ENCODE peak calls at places on chromosomes 13 and 19, in four cellular contexts. P is psoas muscle, E is fibroblast of lung, H is nephron progenitor cell. S is an unnamed sample.
A peak's percentile ranks its signal among the peaks of the same experiment; 100 is the strongest.

GRCh38 chr19:4507150-4507452 is 11.2 kb downstream of the PLIN4 start:
- DNase-seq in P (no peak), E (no peak), H (no peak), S (no peak)

GRCh38 chr19:19461671-19462622 is 53.4 kb downstream of the TSSK6 start:
- DNase-seq in P (peak; percentile 81), E (peak; percentile 70), H (peak; percentile 84), S (peak; percentile 62)

GRCh38 chr13:93233997-93234416 is 7.4 kb downstream of the GPC6 start:
- DNase-seq in P (no peak), E (no peak), H (no peak), S (peak; percentile 13)

GRCh38 chr19:19185853-19186728 is 5.9 kb downstream of the BORCS8 start:
- DNase-seq in P (no peak), E (peak; percentile 23), H (peak; percentile 59), S (peak; percentile 67)

GRCh38 chr19:39046037-39046821 is 13.9 kb upstream of the FBXO27 start:
- DNase-seq in P (no peak), E (no peak), H (no peak), S (peak; percentile 10)

GRCh38 chr19:4149518-4150288 is 3.7 kb upstream of the CREB3L3 start:
- DNase-seq in P (no peak), E (no peak), H (no peak), S (no peak)

GRCh38 chr13:113855931-113856715 is 7.8 kb downstream of the GAS6 start:
- DNase-seq in P (no peak), E (no peak), H (no peak), S (no peak)

GRCh38 chr13:24341439-24341838 is 32.1 kb downstream of the C1QTNF9 start:
- DNase-seq in P (no peak), E (peak; percentile 7), H (no peak), S (no peak)

GRCh38 chr19:40609561-40610395 is 8.6 kb downstream of the LTBP4 start:
- DNase-seq in P (peak; percentile 87), E (no peak), H (peak; percentile 93), S (peak; percentile 62)

GRCh38 chr13:74068471-74068870 is 65.7 kb downstream of the KLF12 start:
- DNase-seq in P (no peak), E (no peak), H (no peak), S (no peak)

GRCh38 chr19:913080-913748 is at the start of gene R3HDM4:
- DNase-seq in P (peak; percentile 84), E (peak; percentile 44), H (peak; percentile 86), S (peak; percentile 49)

GRCh38 chr19:16920816-16921529 is 32.2 kb downstream of the F2RL3 start:
- DNase-seq in P (peak; percentile 43), E (peak; percentile 60), H (no peak), S (peak; percentile 81)

GRCh38 chr19:4724252-4724514 is 541 bp upstream of the DPP9 start:
- DNase-seq in P (no peak), E (no peak), H (no peak), S (no peak)

GRCh38 chr19:34364830-34365462 is at the start of gene GPI:
- DNase-seq in P (peak; percentile 67), E (peak; percentile 34), H (peak; percentile 68), S (peak; percentile 45)

GRCh38 chr13:100330662-100331061 is 241.8 kb downstream of the PCCA start:
- DNase-seq in P (no peak), E (peak; percentile 75), H (no peak), S (peak; percentile 64)

GRCh38 chr19:45826934-45827333 is 11.8 kb upstream of the RSPH6A start:
- DNase-seq in P (no peak), E (no peak), H (no peak), S (peak; percentile 21)

GRCh38 chr13:114149774-114150740 is 17.6 kb upstream of the RASA3 start:
- DNase-seq in P (no peak), E (no peak), H (no peak), S (no peak)

GRCh38 chr19:29287061-29287460 is 74.1 kb upstream of the UQCRFS1 start:
- DNase-seq in P (no peak), E (no peak), H (no peak), S (no peak)

GRCh38 chr19:48755787-48756674 is 707 bp downstream of the FGF21 start:
- DNase-seq in P (no peak), E (no peak), H (no peak), S (no peak)

GRCh38 chr19:5012688-5013457 is 44.0 kb downstream of the KDM4B start:
- DNase-seq in P (no peak), E (no peak), H (no peak), S (no peak)

GRCh38 chr19:41373993-41374392 is 2.3 kb upstream of the TMEM91 start:
- DNase-seq in P (peak; percentile 83), E (peak; percentile 93), H (no peak), S (peak; percentile 97)

GRCh38 chr19:2227415-2228156 is 8.5 kb downstream of the PLEKHJ1 start:
- DNase-seq in P (no peak), E (no peak), H (no peak), S (no peak)

GRCh38 chr19:10517361-10517759 is at the start of gene S1PR5:
- DNase-seq in P (no peak), E (no peak), H (peak; percentile 73), S (no peak)

GRCh38 chr19:12689012-12689411 is 1.2 kb downstream of the GNG14 start:
- DNase-seq in P (no peak), E (no peak), H (no peak), S (no peak)

GRCh38 chr19:12692960-12693359 is 3.5 kb downstream of the FBXW9 start:
- DNase-seq in P (no peak), E (no peak), H (no peak), S (no peak)

GRCh38 chr19:12689581-12690216 is 1.9 kb downstream of the GNG14 start:
- DNase-seq in P (no peak), E (no peak), H (no peak), S (no peak)

GRCh38 chr19:12685831-12686230 is 2.0 kb upstream of the GNG14 start:
- DNase-seq in P (no peak), E (no peak), H (no peak), S (no peak)

DNA sequence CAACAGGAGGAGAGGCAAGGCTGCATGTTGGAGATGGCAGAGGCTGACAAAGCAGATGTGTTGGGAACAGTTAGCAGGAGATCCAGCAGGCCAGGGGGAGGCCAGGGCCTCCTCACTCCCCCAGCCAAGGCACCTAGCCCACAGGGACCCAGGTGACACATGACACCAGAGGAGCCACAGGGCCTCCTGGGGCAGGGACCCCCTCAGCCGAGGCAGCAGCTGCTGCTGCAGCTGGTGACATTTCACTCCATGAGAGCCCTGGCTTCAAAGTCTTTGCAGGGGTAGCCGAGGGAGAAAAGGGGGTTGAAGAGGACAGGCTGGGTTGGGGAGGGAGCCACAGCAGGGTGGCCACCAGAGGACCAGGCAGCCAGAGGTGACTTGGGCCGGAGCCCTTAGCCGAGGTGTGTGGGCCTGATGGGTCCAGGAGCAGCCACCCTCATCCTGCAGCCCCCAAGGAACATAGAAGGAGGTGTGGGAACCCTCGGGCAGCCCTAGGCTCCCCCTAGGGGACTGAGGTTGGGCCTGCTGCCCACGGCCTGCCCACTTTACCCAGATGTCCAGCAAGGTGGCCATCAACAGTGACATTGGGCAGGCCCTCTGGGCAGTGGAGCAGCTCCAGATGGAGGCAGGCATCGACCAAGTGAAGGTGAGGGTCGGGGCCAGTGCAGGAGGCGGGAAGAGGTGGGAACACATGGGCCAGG is at the start of gene GNG14:
- DNase-seq in P (no peak), E (no peak), H (no peak), S (no peak)
- TF ChIP-seq CTCF in P (no peak), E (no peak), H (no peak), S (no peak)

GRCh38 chr13:45468676-45469075 is 3.9 kb downstream of the COG3 start:
- DNase-seq in P (no peak), E (no peak), H (no peak), S (peak; percentile 31)

GRCh38 chr13:45466359-45466758 is 1.6 kb downstream of the COG3 start:
- DNase-seq in P (no peak), E (no peak), H (no peak), S (no peak)

GRCh38 chr13:45464687-45465453 is at the start of gene COG3:
- DNase-seq in P (peak; percentile 95), E (peak; percentile 97), H (peak; percentile 90), S (peak; percentile 99)

DNA sequence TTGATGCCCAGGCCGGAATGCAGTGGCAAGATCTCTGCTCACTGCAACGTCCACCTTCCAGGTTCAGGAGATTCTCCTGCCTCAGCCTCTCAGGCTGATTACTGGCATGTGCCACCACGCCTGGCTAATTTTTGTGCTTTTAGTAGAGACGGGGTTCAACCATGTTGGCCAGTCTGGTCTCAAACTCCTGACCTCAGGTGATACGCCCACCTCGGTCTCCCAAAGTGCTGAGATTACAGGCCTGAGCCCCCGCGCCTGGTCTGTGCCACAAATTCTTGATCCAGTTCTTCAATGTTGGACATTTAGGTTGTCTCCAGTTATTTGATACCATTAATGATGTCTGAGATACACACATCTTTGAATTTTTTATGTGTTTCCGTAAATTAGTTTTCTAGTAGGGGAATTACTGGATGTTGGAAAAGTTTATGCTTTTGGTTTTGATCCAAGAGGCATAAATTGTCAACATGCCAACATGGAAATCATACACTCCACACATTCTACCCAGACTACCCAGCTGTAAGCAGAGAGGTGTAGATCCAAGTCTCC is 525 bp upstream of the COG3 start:
- DNase-seq in P (no peak), E (no peak), H (no peak), S (no peak)
- TF ChIP-seq CTCF in P (no peak), E (peak; percentile 30), H (no peak), S (no peak)

DNA sequence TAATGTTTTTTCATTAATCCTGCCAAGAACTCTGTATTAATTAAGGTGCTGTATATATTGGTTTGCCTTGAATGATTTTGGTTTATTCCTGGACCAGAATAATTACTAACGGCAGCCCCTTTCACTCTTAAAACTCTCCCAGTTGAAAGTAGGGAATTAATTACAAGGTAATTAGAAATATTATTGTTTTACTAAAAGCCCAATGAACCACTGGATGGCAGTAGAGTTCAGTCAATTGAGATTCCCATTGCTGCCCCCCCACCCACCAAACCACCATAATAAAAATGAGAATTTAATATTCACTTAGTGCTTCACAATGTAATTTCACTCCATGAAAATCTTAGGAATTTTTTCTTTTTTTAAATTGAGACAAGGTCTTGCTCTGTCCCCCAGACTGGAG is 13.7 kb downstream of the WBP4 start:
- DNase-seq in P (no peak), E (peak; percentile 69), H (peak; percentile 26), S (peak; percentile 69)
- TF ChIP-seq CTCF in P (peak; percentile 43), E (peak; percentile 56), H (peak; percentile 44), S (peak; percentile 67)

DNA sequence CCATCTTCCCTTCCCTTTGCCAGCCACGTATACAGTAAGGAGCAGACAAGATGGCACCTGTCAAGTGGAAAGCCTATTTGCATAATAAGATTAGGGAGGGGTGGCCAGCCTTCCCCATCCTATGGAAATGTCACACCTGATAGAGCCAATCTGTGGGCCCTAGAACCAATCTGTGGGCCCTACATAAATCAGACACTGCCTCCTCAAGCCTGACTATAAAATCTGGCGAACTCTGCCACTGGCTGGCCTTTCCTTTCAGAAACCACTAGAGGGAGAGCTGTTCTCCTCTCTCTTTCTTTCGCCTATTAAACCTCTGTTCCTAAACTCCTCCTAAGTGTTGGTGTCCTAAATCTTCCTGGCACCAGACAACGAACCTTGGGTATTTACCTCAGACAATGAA is 231.5 kb upstream of the KLHL1 start:
- DNase-seq in P (no peak), E (no peak), H (peak; percentile 32), S (peak; percentile 30)
- TF ChIP-seq CTCF in P (no peak), E (no peak), H (peak; percentile 65), S (peak; percentile 65)